ENCODE peak calls at places on chromosomes 1 and 21, in six cellular contexts. K, S, I, O, B and H are unnamed samples.

GRCh38 chr1:197441990-197442389 is 173.9 kb downstream of the CRB1 start:
- DNase-seq in K (peak), S (no peak), I (no peak), O (peak), B (peak), H (no peak)

GRCh38 chr1:7491089-7491817 is 279.8 kb upstream of the VAMP3 start:
- DNase-seq in K (no peak), S (peak), I (no peak), O (peak), B (peak), H (no peak)

GRCh38 chr1:38585038-38585420 is 274.5 kb downstream of the RRAGC start:
- DNase-seq in K (no peak), S (no peak), I (no peak), O (no peak), B (no peak), H (no peak)

GRCh38 chr1:47712596-47713299 is 274.9 kb downstream of the FOXD2 start:
- DNase-seq in K (no peak), S (no peak), I (no peak), O (no peak), B (no peak), H (no peak)

GRCh38 chr1:172917972-172918371 is 132.8 kb downstream of the TNFSF18 start:
- DNase-seq in K (peak), S (peak), I (no peak), O (peak), B (peak), H (peak)

GRCh38 chr1:42370876-42371549 is 9.6 kb upstream of the RIMKLA start:
- DNase-seq in K (no peak), S (no peak), I (no peak), O (no peak), B (no peak), H (no peak)

GRCh38 chr1:77888429-77889239 is at the start of gene NEXN:
- DNase-seq in K (peak), S (peak), I (no peak), O (peak), B (peak), H (no peak)

GRCh38 chr1:109787211-109787844 is 23.6 kb upstream of the EPS8L3 start:
- DNase-seq in K (no peak), S (no peak), I (no peak), O (peak), B (peak), H (peak)

GRCh38 chr1:237566581-237566980 is 324.1 kb downstream of the ZP4 start:
- DNase-seq in K (no peak), S (no peak), I (no peak), O (no peak), B (no peak), H (no peak)

GRCh38 chr1:229557913-229558414 is 543 bp downstream of the ABCB10 start:
- DNase-seq in K (peak), S (peak), I (peak), O (no peak), B (no peak), H (no peak)

GRCh38 chr1:184110253-184111204 is 59.0 kb downstream of the TSEN15 start:
- DNase-seq in K (peak), S (no peak), I (no peak), O (no peak), B (no peak), H (no peak)

GRCh38 chr1:92482665-92483441 is 3.9 kb downstream of the GFI1 start:
- DNase-seq in K (peak), S (no peak), I (no peak), O (no peak), B (no peak), H (no peak)

GRCh38 chr1:169288011-169288414 is 79.6 kb downstream of the NME7 start:
- DNase-seq in K (peak), S (peak), I (no peak), O (peak), B (peak), H (no peak)

GRCh38 chr1:159076753-159077656 is at the start of gene AIM2:
- DNase-seq in K (no peak), S (no peak), I (peak), O (no peak), B (peak), H (no peak)

GRCh38 chr1:70504821-70505193 is 93.7 kb downstream of the CTH start:
- DNase-seq in K (no peak), S (no peak), I (no peak), O (peak), B (peak), H (no peak)

GRCh38 chr1:22636369-22636768 is at the start of gene C1QA:
- DNase-seq in K (no peak), S (no peak), I (no peak), O (no peak), B (no peak), H (no peak)

GRCh38 chr1:100296140-100296539 is 30.1 kb downstream of the RTCA start:
- DNase-seq in K (no peak), S (no peak), I (no peak), O (no peak), B (no peak), H (no peak)

GRCh38 chr1:67348586-67349252 is 41.0 kb downstream of the IL12RB2 start:
- DNase-seq in K (no peak), S (no peak), I (no peak), O (no peak), B (no peak), H (no peak)

GRCh38 chr1:54806931-54807611 is 5.9 kb upstream of the TTC22 start:
- DNase-seq in K (no peak), S (no peak), I (no peak), O (peak), B (peak), H (no peak)

GRCh38 chr1:236978740-236979139 is 25.5 kb downstream of the MT1HL1 start:
- DNase-seq in K (no peak), S (no peak), I (no peak), O (no peak), B (no peak), H (no peak)

GRCh38 chr1:83810160-83810559 is 188.8 kb downstream of the TTLL7 start:
- DNase-seq in K (no peak), S (no peak), I (no peak), O (no peak), B (no peak), H (no peak)

GRCh38 chr1:113835686-113836290 is 23.5 kb upstream of the RSBN1 start:
- DNase-seq in K (peak), S (peak), I (peak), O (peak), B (peak), H (no peak)

GRCh38 chr1:246579818-246580217 is 13.6 kb downstream of the CNST start:
- DNase-seq in K (no peak), S (no peak), I (peak), O (no peak), B (no peak), H (no peak)

GRCh38 chr1:203519053-203519770 is 25.3 kb downstream of the OPTC start:
- DNase-seq in K (peak), S (no peak), I (no peak), O (no peak), B (no peak), H (no peak)

GRCh38 chr1:12278998-12279397 is 49.2 kb downstream of the VPS13D start:
- DNase-seq in K (no peak), S (no peak), I (no peak), O (no peak), B (no peak), H (no peak)

GRCh38 chr21:33041981-33042380 is 16.2 kb downstream of the OLIG2 start:
- DNase-seq in K (no peak), S (no peak), I (no peak), O (peak), B (peak), H (no peak)

GRCh38 chr1:38581396-38581795 is 278.2 kb downstream of the RRAGC start:
- DNase-seq in K (no peak), S (no peak), I (no peak), O (no peak), B (no peak), H (no peak)

GRCh38 chr1:17306407-17306806 is 1.6 kb upstream of the PADI4 start:
- DNase-seq in K (no peak), S (no peak), I (no peak), O (no peak), B (no peak), H (no peak)

GRCh38 chr1:186513526-186513925 is 52.6 kb upstream of the PDC start:
- DNase-seq in K (no peak), S (no peak), I (no peak), O (no peak), B (no peak), H (no peak)

GRCh38 chr1:234624718-234625117 is 14.7 kb upstream of the IRF2BP2 start:
- DNase-seq in K (no peak), S (no peak), I (no peak), O (no peak), B (no peak), H (no peak)
- H3K4me2 ChIP-seq in K (no peak), S (no peak), I (no peak), O (no peak), B (no peak), H (no peak)

GRCh38 chr1:36884801-36885200 is 149.5 kb downstream of the GRIK3 start:
- DNase-seq in K (no peak), S (no peak), I (peak), O (no peak), B (no peak), H (no peak)

GRCh38 chr1:36882536-36883285 is 151.6 kb downstream of the GRIK3 start:
- DNase-seq in K (no peak), S (no peak), I (no peak), O (no peak), B (no peak), H (no peak)

GRCh38 chr1:36885537-36886441 is 148.5 kb downstream of the GRIK3 start:
- DNase-seq in K (peak), S (no peak), I (no peak), O (no peak), B (no peak), H (no peak)

GRCh38 chr1:36883315-36883949 is 150.9 kb downstream of the GRIK3 start:
- DNase-seq in K (no peak), S (no peak), I (no peak), O (no peak), B (no peak), H (no peak)

DNA sequence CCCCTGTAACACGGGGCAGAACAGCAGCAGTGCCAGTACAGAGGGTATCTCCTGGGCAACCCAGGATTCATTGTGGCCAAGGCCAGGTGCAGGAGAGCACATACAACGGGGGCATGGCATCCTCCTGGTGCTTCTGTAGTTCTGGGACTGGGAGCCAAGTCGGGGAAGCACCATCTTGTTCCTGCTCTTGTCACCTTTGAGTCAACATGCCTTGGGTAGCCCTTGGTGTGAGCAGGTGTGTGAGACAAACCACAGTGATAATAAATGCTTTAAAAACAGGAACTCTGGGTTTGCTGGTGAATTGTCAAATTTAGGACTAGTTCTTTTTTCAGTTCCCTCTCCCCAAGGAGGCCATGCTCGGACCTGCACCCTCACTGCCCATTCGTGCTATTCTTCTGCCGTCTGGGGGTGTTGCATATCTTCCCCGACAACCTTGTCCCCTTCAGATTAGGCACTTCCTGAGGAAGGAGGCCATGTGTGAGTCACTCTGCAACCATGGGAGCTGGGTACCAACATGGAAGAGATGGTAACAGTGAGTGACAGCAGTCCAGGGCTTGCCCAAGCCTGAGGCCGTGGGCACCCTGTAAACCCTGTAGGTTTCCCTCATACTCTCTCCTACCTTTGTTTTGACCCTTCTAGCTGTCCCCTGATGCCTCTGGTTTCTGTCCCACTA is 150.2 kb downstream of the GRIK3 start:
- DNase-seq in K (no peak), S (no peak), I (peak), O (no peak), B (no peak), H (no peak)
- H3K4me2 ChIP-seq in K (no peak), S (no peak), I (peak), O (no peak), B (no peak), H (no peak)

DNA sequence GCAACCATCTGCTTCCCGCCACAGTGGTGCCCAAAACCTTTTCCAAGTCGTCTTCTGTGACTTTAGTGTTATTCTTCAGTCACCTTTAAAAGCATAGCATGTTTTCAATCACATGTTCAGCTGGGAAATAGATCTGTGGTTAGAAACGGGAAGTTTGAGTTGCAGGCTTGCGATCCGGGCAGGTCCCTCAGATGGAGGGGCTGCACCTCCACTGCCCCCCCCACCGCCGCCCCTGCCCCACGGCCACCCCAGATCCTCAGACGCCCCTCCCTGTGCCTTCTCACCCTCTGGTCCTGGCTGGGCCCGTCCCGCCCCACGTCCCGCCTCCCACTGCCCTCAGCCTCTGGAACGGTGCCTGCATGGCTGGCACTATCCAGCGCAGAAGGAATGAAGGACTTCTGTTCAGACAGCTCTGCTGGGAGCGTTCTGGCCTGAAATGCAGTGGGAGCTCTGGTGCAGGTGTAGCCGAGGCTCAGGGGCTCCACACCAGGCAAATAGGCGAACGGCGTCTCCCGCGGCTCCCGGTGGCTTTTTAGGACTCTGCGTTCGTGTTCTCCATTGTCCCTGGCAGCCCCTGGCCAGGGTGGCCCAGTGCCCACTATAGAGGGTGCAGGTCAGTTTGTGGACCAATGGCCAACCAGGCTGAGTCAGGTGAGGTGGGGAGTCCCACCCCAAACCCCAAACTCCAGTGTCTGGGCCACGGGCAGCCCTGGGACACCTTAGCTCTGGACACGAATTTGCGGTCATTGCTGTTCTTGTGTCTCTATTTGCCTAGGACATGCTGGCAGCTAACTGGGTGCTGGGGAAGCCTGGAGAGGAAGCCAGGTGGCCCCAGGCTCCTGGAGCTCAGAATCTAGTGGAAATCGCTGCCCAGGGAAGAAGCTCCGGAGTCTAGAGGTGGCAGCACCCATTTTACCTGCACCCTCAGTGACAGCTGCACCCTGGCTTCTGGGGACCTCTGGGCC is 67.1 kb downstream of the FAAP20 start:
- DNase-seq in K (no peak), S (no peak), I (no peak), O (no peak), B (no peak), H (no peak)
- H3K4me2 ChIP-seq in K (no peak), S (no peak), I (no peak), O (no peak), B (no peak), H (peak)

DNA sequence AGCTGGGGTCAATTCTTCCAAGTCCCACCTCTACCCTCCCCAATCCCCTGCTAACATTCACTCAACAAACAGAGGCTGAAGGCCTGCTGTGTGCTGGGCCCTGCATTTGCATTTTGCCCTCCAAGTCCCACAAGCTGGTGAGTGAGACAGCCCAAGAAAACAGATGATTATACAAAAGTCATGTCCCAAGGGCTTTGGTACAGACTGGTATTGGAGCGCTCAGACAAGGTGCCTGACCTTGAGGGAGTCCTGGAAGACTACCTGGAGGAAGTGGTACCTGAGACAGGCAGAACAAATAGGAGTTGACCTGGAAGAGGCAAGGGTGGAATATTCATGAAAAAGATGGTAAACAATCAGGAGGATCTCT is 4.2 kb downstream of the LMOD1 start:
- DNase-seq in K (no peak), S (no peak), I (no peak), O (no peak), B (no peak), H (no peak)
- H3K4me2 ChIP-seq in K (no peak), S (no peak), I (no peak), O (peak), B (no peak), H (no peak)